ENCODE peak calls at places on chromosomes 4 and X, in eight cellular contexts. Y, O, C, P, Q, L, K and S are unnamed samples.

GRCh38 chrX:71668248-71668595 is 876 bp downstream of the LOC101059915 start:
- DNase-seq in Y (no peak), O (no peak), C (no peak), P (no peak), Q (no peak), L (no peak), K (no peak), S (no peak)

GRCh38 chrX:44903107-44903506 is 30.1 kb downstream of the KDM6A start:
- DNase-seq in Y (no peak), O (peak; percentile 33), C (no peak), P (peak; percentile 65), Q (no peak), L (no peak), K (no peak), S (no peak)

GRCh38 chrX:27391601-27392000 is 71.5 kb downstream of the PPP4R3C start:
- DNase-seq in Y (no peak), O (no peak), C (no peak), P (no peak), Q (no peak), L (no peak), K (no peak), S (no peak)

GRCh38 chrX:47030339-47030738 is 47.9 kb upstream of the RGN start:
- DNase-seq in Y (no peak), O (peak; percentile 51), C (no peak), P (peak; percentile 71), Q (no peak), L (no peak), K (no peak), S (peak; percentile 1)

GRCh38 chr4:111494971-111495370 is 650.3 kb upstream of the FAM241A start:
- DNase-seq in Y (no peak), O (no peak), C (no peak), P (no peak), Q (no peak), L (no peak), K (no peak), S (no peak)

GRCh38 chrX:10833299-10834169 is 213.1 kb upstream of the MID1 start:
- DNase-seq in Y (no peak), O (no peak), C (no peak), P (peak; percentile 9), Q (no peak), L (peak; percentile 59), K (no peak), S (no peak)

GRCh38 chrX:12065251-12065650 is 73.0 kb upstream of the FRMPD4 start:
- DNase-seq in Y (no peak), O (no peak), C (no peak), P (peak; percentile 25), Q (no peak), L (no peak), K (no peak), S (no peak)

GRCh38 chr4:108049406-108049805 is 59.7 kb downstream of the HADH start:
- DNase-seq in Y (no peak), O (no peak), C (no peak), P (no peak), Q (no peak), L (no peak), K (no peak), S (no peak)

GRCh38 chrX:65034292-65034640 is 58.0 kb upstream of the ZC4H2 start:
- DNase-seq in Y (no peak), O (no peak), C (no peak), P (no peak), Q (no peak), L (no peak), K (no peak), S (no peak)

GRCh38 chrX:115021121-115021520 is 3.7 kb upstream of the IL13RA2 start:
- DNase-seq in Y (no peak), O (no peak), C (no peak), P (no peak), Q (no peak), L (no peak), K (no peak), S (no peak)

GRCh38 chrX:115023811-115024210 is 6.4 kb upstream of the IL13RA2 start:
- DNase-seq in Y (no peak), O (no peak), C (no peak), P (no peak), Q (no peak), L (no peak), K (no peak), S (no peak)

GRCh38 chrX:115018040-115018647 is 728 bp upstream of the IL13RA2 start:
- DNase-seq in Y (no peak), O (no peak), C (no peak), P (no peak), Q (no peak), L (no peak), K (no peak), S (no peak)

GRCh38 chrX:115018944-115019343 is 1.5 kb upstream of the IL13RA2 start:
- DNase-seq in Y (no peak), O (no peak), C (no peak), P (no peak), Q (no peak), L (no peak), K (no peak), S (no peak)

DNA sequence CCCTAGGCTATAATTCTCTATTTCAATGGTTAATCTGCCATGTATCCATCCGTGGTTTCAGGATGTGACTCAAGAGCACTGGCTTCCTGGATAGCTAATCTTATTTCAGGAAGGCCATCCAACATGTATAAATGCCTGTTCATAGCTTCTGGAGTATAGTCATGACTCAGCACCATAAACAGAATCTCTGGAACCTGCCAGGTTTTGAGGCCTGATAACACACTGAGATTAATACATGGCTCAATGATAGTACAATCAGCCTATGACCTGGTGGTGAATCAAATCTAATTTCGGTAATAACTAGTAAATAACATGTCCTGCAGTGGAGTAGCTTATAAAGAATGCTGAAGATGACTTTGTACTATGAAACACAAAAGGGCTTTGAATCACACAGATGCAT is 5.7 kb upstream of the IL13RA2 start:
- DNase-seq in Y (no peak), O (peak; percentile 15), C (no peak), P (peak; percentile 38), Q (no peak), L (no peak), K (no peak), S (peak; percentile 11)
- TF ChIP-seq POLR2A in Y (no peak), O (no peak), C (no peak), P (no peak), Q (no peak), L (no peak), K (no peak), S (no peak)

GRCh38 chrX:25941087-25941486 is 197.1 kb upstream of the MAGEB18 start:
- DNase-seq in Y (no peak), O (no peak), C (no peak), P (no peak), Q (no peak), L (no peak), K (no peak), S (no peak)

DNA sequence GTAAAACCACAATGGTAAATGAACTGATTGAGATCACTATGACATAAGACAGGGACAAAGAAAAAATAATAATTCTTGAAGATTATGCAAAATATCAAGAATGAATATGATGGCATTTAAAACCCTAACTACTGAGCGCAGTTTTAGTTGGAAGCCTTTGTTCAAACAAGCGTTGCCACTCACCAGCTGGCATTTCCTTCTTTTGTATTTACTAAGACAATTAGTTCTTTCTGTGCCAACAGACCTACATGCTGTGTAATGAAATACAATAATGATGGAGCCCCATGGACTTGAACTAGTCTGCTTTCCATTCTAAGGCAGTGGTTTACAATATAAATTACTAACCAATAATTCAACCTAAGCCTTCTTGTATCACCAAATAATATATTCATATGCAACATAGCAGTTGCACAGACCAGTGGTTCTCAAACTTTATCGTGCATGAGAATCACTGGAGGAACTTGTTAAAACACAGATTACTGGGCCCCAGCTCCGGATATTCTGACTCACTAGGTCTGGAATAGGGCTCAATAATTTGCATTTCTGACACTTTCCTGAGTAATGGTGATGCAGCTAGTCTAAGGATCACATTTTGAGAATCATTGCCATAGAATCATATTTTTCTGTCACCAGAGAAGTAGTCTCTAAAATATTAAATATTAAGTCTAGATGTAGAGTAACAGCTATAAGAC is 196.4 kb upstream of the MAGEB18 start:
- DNase-seq in Y (no peak), O (no peak), C (no peak), P (no peak), Q (no peak), L (no peak), K (no peak), S (no peak)
- TF ChIP-seq POLR2A in Y (no peak), O (no peak), C (no peak), P (no peak), Q (no peak), L (no peak), K (no peak), S (no peak)

DNA sequence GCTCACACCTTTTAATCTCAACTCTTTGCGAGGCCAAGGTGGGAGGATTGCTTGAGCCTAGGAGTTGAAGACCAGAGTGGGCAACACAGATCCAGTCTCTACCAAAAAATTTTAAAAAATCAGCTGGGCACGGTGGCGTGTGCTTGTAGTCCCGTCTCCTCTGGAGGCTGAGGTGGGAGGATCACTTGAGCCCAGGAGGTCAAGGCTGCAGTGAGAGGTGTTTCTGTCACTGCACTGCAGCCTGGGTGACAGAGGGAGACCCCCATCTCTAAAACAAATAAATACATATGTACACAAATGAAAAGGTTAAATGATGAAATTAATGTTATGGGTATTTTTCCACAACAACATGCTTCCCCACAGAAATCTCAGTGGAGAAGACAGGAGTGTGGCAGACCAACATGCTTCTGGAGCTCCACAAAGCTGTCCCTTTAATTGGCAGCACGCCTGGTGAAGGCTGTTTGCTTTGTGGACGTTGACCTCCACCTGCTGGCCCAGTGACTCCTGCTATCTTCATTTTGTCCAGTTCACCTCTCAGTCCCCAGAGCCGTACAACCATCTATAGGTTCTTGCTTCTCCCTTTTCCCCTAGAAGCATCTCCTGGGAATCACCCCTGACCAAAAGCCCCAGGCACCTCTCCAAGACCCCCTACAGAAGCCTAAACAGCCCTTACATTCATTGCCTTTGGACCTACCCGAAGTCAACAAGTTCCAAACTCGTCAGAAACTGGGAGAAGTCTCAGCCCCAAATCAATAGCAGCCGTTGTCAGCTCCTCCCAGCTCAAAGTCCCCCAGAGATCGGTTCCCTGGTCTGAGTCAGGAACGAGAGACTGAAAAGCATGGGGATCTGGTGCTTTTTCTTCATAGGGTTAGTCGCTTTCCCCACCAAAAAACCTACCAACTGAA is 36.4 kb upstream of the CD99 start:
- DNase-seq in Y (no peak), O (no peak), C (no peak), P (peak; percentile 56), Q (no peak), L (peak; percentile 16), K (no peak), S (no peak)
- TF ChIP-seq POLR2A in Y (no peak), O (no peak), C (no peak), P (no peak), Q (no peak), L (no peak), K (no peak), S (no peak)

DNA sequence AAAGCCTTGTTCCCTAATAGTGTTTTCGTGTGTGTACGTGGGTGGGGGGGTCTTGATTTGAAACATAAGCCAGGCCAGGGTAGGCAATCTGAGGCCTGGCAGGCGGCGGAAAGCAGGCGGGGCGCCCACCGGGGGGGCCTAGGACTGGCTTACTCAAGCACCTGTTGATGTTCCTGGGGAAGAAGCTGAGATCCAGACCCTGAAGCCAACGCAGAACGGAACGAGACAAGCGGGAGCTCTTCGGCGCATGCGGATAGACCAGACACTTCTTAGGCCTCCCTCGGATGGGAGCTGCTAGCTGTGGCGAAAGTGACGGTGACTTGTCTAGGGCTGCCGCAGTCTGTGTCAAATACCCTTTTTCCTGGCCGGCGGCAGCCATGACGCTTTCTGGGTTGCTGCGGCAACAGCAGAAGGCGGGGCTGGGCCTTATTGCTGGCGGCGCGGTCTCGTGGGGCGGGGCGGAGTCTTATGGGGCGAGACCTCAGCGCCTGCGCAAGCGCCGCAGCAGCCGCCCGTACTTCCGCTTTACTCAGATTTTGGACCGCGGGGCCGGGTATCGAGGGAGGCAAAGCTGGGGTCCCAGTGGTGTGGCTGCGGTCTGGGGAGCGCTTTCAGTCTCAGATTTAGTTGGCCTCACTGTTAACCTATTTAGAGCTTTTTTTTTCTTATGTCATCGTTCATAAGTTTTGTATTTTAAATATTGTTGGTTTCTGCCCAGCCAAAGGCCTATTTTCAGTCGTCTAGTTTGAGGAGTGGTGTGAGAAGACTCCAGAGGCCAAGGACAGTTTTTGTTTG is at the start of gene SPATA4:
- DNase-seq in Y (peak; percentile 88), O (peak; percentile 73), C (peak; percentile 86), P (peak; percentile 90), Q (peak; percentile 92), L (peak; percentile 95), K (peak; percentile 99), S (peak; percentile 64)
- TF ChIP-seq POLR2A in Y (peak; percentile 55), O (peak; percentile 41), C (no peak), P (peak; percentile 46), Q (peak; percentile 71), L (peak; percentile 79), K (no peak), S (peak; percentile 64)